ENCODE peak calls at places on chromosomes 3 and 15, in ten cellular contexts. H is activated effector memory CD4-positive, alpha-beta T cell treated with anti-CD3 and anti-CD28 coated beads, Interleukin-2, amount 50 U/mL, for 16 hours; P is adipocyte; S is B cell; L is RCC 7860; D is GM04504; R is astrocyte of the spinal cord; G is pancreas; J is GF-D8; B is mesendoderm. E is an unnamed sample.

GRCh38 chr3:108342829-108343478 is 46.6 kb downstream of the HHLA2 start:
- DNase-seq in D (no peak), B (no peak), J (no peak), R (peak), H (no peak), G (no peak), P (peak), L (no peak), S (no peak), E (no peak)

GRCh38 chr3:183331518-183331917 is 78.5 kb downstream of the B3GNT5 start:
- DNase-seq in R (no peak), G (no peak), D (no peak), B (no peak), H (no peak), S (no peak), L (no peak), J (peak), P (no peak), E (no peak)

GRCh38 chr3:50190921-50191660 is at the start of gene GNAT1:
- DNase-seq in J (peak), G (no peak), P (no peak), R (no peak), D (no peak), S (no peak), B (no peak), L (no peak), H (no peak), E (no peak)

GRCh38 chr3:170233532-170233931 is 11.3 kb downstream of the PRKCI start:
- DNase-seq in L (no peak), D (no peak), J (peak), B (no peak), G (no peak), S (no peak), R (peak), P (peak), H (no peak), E (no peak)

GRCh38 chr15:39142500-39142899 is 438.4 kb upstream of the THBS1 start:
- DNase-seq in B (no peak), R (no peak), J (no peak), D (no peak), L (no peak), S (no peak), H (no peak), G (no peak), P (no peak), E (no peak)

GRCh38 chr15:58498821-58499580 is 67.2 kb downstream of the LIPC start:
- DNase-seq in G (no peak), H (no peak), L (peak), P (peak), R (peak), J (no peak), B (no peak), S (no peak), D (peak), E (no peak)

GRCh38 chr3:160980740-160981139 is 124.4 kb downstream of the B3GALNT1 start:
- DNase-seq in J (no peak), L (no peak), G (no peak), H (no peak), S (no peak), P (no peak), R (no peak), D (no peak), B (no peak), E (peak)

GRCh38 chr15:99706557-99707303 is 26.5 kb downstream of the LYSMD4 start:
- DNase-seq in D (no peak), R (no peak), B (no peak), G (no peak), L (no peak), S (no peak), H (peak), J (no peak), P (peak), E (peak)

GRCh38 chr3:68306571-68306970 is 625.8 kb downstream of the TAFA4 start:
- DNase-seq in B (peak), H (no peak), S (no peak), L (no peak), J (no peak), R (no peak), D (no peak), G (no peak), P (peak), E (peak)

GRCh38 chr15:90839187-90840071 is 29.0 kb upstream of the FURIN start:
- DNase-seq in H (no peak), J (peak), S (no peak), B (peak), R (peak), L (no peak), D (no peak), G (no peak), P (no peak), E (no peak)

GRCh38 chr3:11718582-11719405 is 75.1 kb upstream of the VGLL4 start:
- DNase-seq in R (peak), H (peak), J (no peak), G (peak), B (peak), L (peak), P (peak), S (peak), D (no peak), E (peak)

GRCh38 chr15:85354432-85354831 is 26.0 kb upstream of the AKAP13 start:
- DNase-seq in L (peak), J (no peak), D (no peak), H (no peak), R (peak), S (no peak), B (peak), P (peak), G (no peak), E (no peak)

GRCh38 chr3:118171236-118171852 is 863.3 kb downstream of the IGSF11 start:
- DNase-seq in S (no peak), H (no peak), D (no peak), J (no peak), B (no peak), G (no peak), L (no peak), R (no peak), P (no peak), E (no peak)

GRCh38 chr3:191255156-191255555 is 56.1 kb downstream of the OSTN start:
- DNase-seq in R (no peak), S (no peak), J (no peak), B (no peak), P (no peak), G (no peak), L (no peak), D (no peak), H (no peak), E (no peak)

GRCh38 chr3:186097663-186098451 is 11.0 kb downstream of the ETV5 start:
- DNase-seq in H (no peak), D (no peak), B (peak), S (no peak), G (peak), R (peak), P (peak), J (no peak), L (no peak), E (no peak)

GRCh38 chr3:63656791-63657190 is 4.3 kb downstream of the SNTN start:
- DNase-seq in S (no peak), P (peak), R (peak), D (peak), H (no peak), J (no peak), L (peak), G (no peak), B (no peak), E (no peak)

GRCh38 chr15:99427210-99427609 is 138.6 kb upstream of the MEF2A start:
- DNase-seq in G (peak), B (no peak), D (no peak), J (no peak), H (peak), R (no peak), P (no peak), L (no peak), S (peak), E (no peak)

GRCh38 chr3:54631507-54632280 is 296.2 kb downstream of the LRTM1 start:
- DNase-seq in R (no peak), J (no peak), B (no peak), L (no peak), D (peak), G (no peak), H (no peak), P (no peak), S (no peak), E (no peak)

GRCh38 chr15:59299919-59300617 is 72.6 kb downstream of the MYO1E start:
- DNase-seq in D (peak), R (peak), S (peak), H (peak), P (peak), J (peak), G (peak), B (no peak), L (peak), E (peak)

GRCh38 chr3:44942202-44942921 is 33.6 kb downstream of the ZDHHC3 start:
- DNase-seq in B (no peak), G (no peak), L (peak), S (no peak), R (peak), J (no peak), P (no peak), D (no peak), H (peak), E (no peak)

GRCh38 chr3:196138464-196138863 is 56.6 kb upstream of the TFRC start:
- DNase-seq in H (no peak), S (no peak), P (no peak), L (no peak), R (no peak), G (no peak), D (no peak), B (no peak), J (no peak), E (no peak)

GRCh38 chr3:13158441-13158840 is 85.2 kb upstream of the IQSEC1 start:
- DNase-seq in D (no peak), J (no peak), L (no peak), R (no peak), H (no peak), G (no peak), S (no peak), B (no peak), P (no peak), E (no peak)

GRCh38 chr3:126711361-126711760 is 7.3 kb downstream of the CHCHD6 start:
- DNase-seq in B (no peak), S (no peak), D (peak), H (no peak), G (no peak), R (peak), P (peak), L (no peak), J (no peak), E (no peak)

GRCh38 chr3:184168363-184169120 is 6.1 kb upstream of the AP2M1 start:
- DNase-seq in L (peak), J (no peak), G (no peak), S (no peak), P (peak), R (peak), H (no peak), D (no peak), B (no peak), E (no peak)

GRCh38 chr3:169607909-169608308 is 55.6 kb downstream of the MECOM start:
- DNase-seq in L (no peak), P (no peak), S (no peak), R (no peak), H (no peak), B (no peak), J (no peak), G (no peak), D (no peak), E (no peak)

GRCh38 chr3:54859204-54859603 is 68.7 kb downstream of the LRTM1 start:
- DNase-seq in L (peak), S (no peak), P (peak), J (no peak), G (no peak), R (peak), B (no peak), D (no peak), H (no peak), E (no peak)

E was measured in GM20000.